ENCODE peak calls at places on chromosome 21, in eight cellular contexts. One of them, this sample, is unnamed.
A peak's percentile ranks its signal among the peaks of the same experiment; 100 is the strongest.

GRCh38 chr21:38796426-38796825 is 9.3 kb upstream of the ETS2 start:
- DNase-seq in K562: no peak
- DNase-seq in transverse colon: no peak
- DNase-seq in A549: no peak
- DNase-seq in ovary: no peak
- DNase-seq in sigmoid colon: no peak
- DNase-seq in upper lobe of left lung: no peak
- DNase-seq in tibial nerve: no peak
- DNase-seq in this sample: no peak

GRCh38 chr21:15199940-15200339 is 135.1 kb upstream of the NRIP1 start:
- DNase-seq in ovary: no peak
- DNase-seq in K562: no peak
- DNase-seq in A549: no peak
- DNase-seq in sigmoid colon: no peak
- DNase-seq in tibial nerve: no peak
- DNase-seq in transverse colon: no peak
- DNase-seq in upper lobe of left lung: no peak
- DNase-seq in this sample: no peak

GRCh38 chr21:25501996-25502665 is 105.2 kb downstream of the MRPL39 start:
- DNase-seq in ovary: no peak
- DNase-seq in tibial nerve: no peak
- DNase-seq in K562: no peak
- DNase-seq in transverse colon: no peak
- DNase-seq in A549: no peak
- DNase-seq in upper lobe of left lung: no peak
- DNase-seq in sigmoid colon: no peak
- DNase-seq in this sample: no peak

GRCh38 chr21:22575165-22575584 is 1577.0 kb downstream of the NCAM2 start:
- DNase-seq in tibial nerve: no peak
- DNase-seq in ovary: no peak
- DNase-seq in A549: no peak
- DNase-seq in K562: peak; percentile 5
- DNase-seq in transverse colon: no peak
- DNase-seq in sigmoid colon: no peak
- DNase-seq in upper lobe of left lung: no peak
- DNase-seq in this sample: no peak

GRCh38 chr21:35401476-35401875 is 352.4 kb upstream of the RUNX1 start:
- DNase-seq in transverse colon: no peak
- DNase-seq in K562: no peak
- DNase-seq in tibial nerve: no peak
- DNase-seq in upper lobe of left lung: no peak
- DNase-seq in A549: no peak
- DNase-seq in sigmoid colon: no peak
- DNase-seq in ovary: no peak
- DNase-seq in this sample: no peak

GRCh38 chr21:38921511-38922215 is 115.9 kb downstream of the ETS2 start:
- DNase-seq in upper lobe of left lung: no peak
- DNase-seq in ovary: no peak
- DNase-seq in A549: no peak
- DNase-seq in transverse colon: peak; percentile 40
- DNase-seq in sigmoid colon: no peak
- DNase-seq in tibial nerve: no peak
- DNase-seq in K562: no peak
- DNase-seq in this sample: no peak

GRCh38 chr21:26366781-26367180 is 196.2 kb upstream of the APP start:
- DNase-seq in K562: no peak
- DNase-seq in tibial nerve: no peak
- DNase-seq in sigmoid colon: no peak
- DNase-seq in A549: no peak
- DNase-seq in ovary: no peak
- DNase-seq in upper lobe of left lung: no peak
- DNase-seq in transverse colon: no peak
- DNase-seq in this sample: no peak

GRCh38 chr21:15004721-15005370 is 60.0 kb downstream of the NRIP1 start:
- DNase-seq in tibial nerve: no peak
- DNase-seq in ovary: no peak
- DNase-seq in transverse colon: no peak
- DNase-seq in K562: no peak
- DNase-seq in upper lobe of left lung: no peak
- DNase-seq in A549: no peak
- DNase-seq in sigmoid colon: no peak
- DNase-seq in this sample: no peak

GRCh38 chr21:36860736-36861594 is 105.5 kb downstream of the HLCS start:
- DNase-seq in transverse colon: no peak
- DNase-seq in upper lobe of left lung: no peak
- DNase-seq in tibial nerve: no peak
- DNase-seq in sigmoid colon: no peak
- DNase-seq in ovary: no peak
- DNase-seq in A549: no peak
- DNase-seq in K562: peak; percentile 27
- DNase-seq in this sample: no peak

GRCh38 chr21:35984654-35985366 is 75.5 kb downstream of the SETD4 start:
- DNase-seq in transverse colon: no peak
- DNase-seq in sigmoid colon: no peak
- DNase-seq in tibial nerve: no peak
- DNase-seq in A549: no peak
- DNase-seq in upper lobe of left lung: no peak
- DNase-seq in ovary: no peak
- DNase-seq in K562: no peak
- DNase-seq in this sample: no peak

GRCh38 chr21:35043549-35043948 is 5.6 kb downstream of the RUNX1 start:
- DNase-seq in tibial nerve: no peak
- DNase-seq in K562: no peak
- DNase-seq in upper lobe of left lung: no peak
- DNase-seq in transverse colon: no peak
- DNase-seq in A549: no peak
- DNase-seq in ovary: no peak
- DNase-seq in sigmoid colon: no peak
- DNase-seq in this sample: no peak

GRCh38 chr21:23017989-23018388 is 2019.8 kb downstream of the NCAM2 start:
- DNase-seq in K562: no peak
- DNase-seq in sigmoid colon: no peak
- DNase-seq in transverse colon: no peak
- DNase-seq in ovary: no peak
- DNase-seq in A549: no peak
- DNase-seq in upper lobe of left lung: no peak
- DNase-seq in tibial nerve: no peak
- DNase-seq in this sample: no peak

GRCh38 chr21:14527690-14528652 is 18.1 kb downstream of the SAMSN1 start:
- DNase-seq in ovary: no peak
- DNase-seq in tibial nerve: no peak
- DNase-seq in upper lobe of left lung: no peak
- DNase-seq in sigmoid colon: no peak
- DNase-seq in A549: no peak
- DNase-seq in K562: no peak
- DNase-seq in transverse colon: no peak
- DNase-seq in this sample: no peak

GRCh38 chr21:31612889-31613785 is 46.4 kb upstream of the SOD1 start:
- DNase-seq in transverse colon: no peak
- DNase-seq in K562: no peak
- DNase-seq in tibial nerve: no peak
- DNase-seq in sigmoid colon: no peak
- DNase-seq in ovary: no peak
- DNase-seq in A549: no peak
- DNase-seq in upper lobe of left lung: peak; percentile 9
- DNase-seq in this sample: no peak

GRCh38 chr21:35217504-35218060 is 168.5 kb upstream of the RUNX1 start:
- DNase-seq in upper lobe of left lung: no peak
- DNase-seq in tibial nerve: no peak
- DNase-seq in sigmoid colon: no peak
- DNase-seq in K562: no peak
- DNase-seq in A549: peak; percentile 6
- DNase-seq in transverse colon: no peak
- DNase-seq in ovary: no peak
- DNase-seq in this sample: no peak

GRCh38 chr21:34971656-34972055 is 77.4 kb downstream of the RUNX1 start:
- DNase-seq in sigmoid colon: no peak
- DNase-seq in ovary: no peak
- DNase-seq in transverse colon: no peak
- DNase-seq in upper lobe of left lung: no peak
- DNase-seq in tibial nerve: no peak
- DNase-seq in A549: no peak
- DNase-seq in K562: no peak
- DNase-seq in this sample: no peak

GRCh38 chr21:14995695-14996490 is 68.9 kb downstream of the NRIP1 start:
- DNase-seq in ovary: peak; percentile 37
- DNase-seq in sigmoid colon: no peak
- DNase-seq in A549: no peak
- DNase-seq in tibial nerve: no peak
- DNase-seq in upper lobe of left lung: no peak
- DNase-seq in K562: no peak
- DNase-seq in transverse colon: no peak
- DNase-seq in this sample: no peak

GRCh38 chr21:25176637-25177412 is 430.5 kb downstream of the MRPL39 start:
- DNase-seq in ovary: no peak
- DNase-seq in sigmoid colon: no peak
- DNase-seq in A549: no peak
- DNase-seq in upper lobe of left lung: no peak
- DNase-seq in tibial nerve: no peak
- DNase-seq in K562: no peak
- DNase-seq in transverse colon: no peak
- DNase-seq in this sample: no peak

DNA sequence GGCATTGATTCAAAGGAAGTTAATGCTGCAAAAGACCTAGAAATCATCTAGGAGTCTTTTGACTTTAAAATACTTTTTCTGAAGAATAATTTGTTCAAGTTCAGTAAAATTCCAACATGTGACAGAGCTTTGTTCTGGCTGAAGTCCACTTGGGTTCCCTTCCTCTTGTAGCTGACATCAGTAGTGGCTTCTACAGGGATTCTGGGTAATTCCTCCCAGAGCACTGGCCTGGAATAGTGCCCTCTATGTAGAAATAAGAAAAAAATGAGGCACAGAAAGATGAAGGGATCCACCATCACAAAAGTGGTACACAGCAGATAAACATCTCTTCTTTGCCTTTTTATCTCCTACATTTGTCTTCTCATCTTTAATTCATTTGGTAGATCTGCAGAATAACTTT is 548.1 kb downstream of the LTN1 start:
- DNase-seq in transverse colon: no peak
- DNase-seq in K562: no peak
- DNase-seq in ovary: no peak
- DNase-seq in upper lobe of left lung: no peak
- DNase-seq in A549: no peak
- DNase-seq in tibial nerve: no peak
- DNase-seq in sigmoid colon: no peak
- DNase-seq in this sample: no peak
- TF ChIP-seq EP300 in transverse colon: no peak
- TF ChIP-seq EP300 in K562: no peak
- TF ChIP-seq EP300 in ovary: no peak
- TF ChIP-seq EP300 in upper lobe of left lung: no peak
- TF ChIP-seq EP300 in A549: no peak
- TF ChIP-seq EP300 in tibial nerve: no peak
- TF ChIP-seq EP300 in sigmoid colon: no peak
- TF ChIP-seq EP300 in this sample: no peak

DNA sequence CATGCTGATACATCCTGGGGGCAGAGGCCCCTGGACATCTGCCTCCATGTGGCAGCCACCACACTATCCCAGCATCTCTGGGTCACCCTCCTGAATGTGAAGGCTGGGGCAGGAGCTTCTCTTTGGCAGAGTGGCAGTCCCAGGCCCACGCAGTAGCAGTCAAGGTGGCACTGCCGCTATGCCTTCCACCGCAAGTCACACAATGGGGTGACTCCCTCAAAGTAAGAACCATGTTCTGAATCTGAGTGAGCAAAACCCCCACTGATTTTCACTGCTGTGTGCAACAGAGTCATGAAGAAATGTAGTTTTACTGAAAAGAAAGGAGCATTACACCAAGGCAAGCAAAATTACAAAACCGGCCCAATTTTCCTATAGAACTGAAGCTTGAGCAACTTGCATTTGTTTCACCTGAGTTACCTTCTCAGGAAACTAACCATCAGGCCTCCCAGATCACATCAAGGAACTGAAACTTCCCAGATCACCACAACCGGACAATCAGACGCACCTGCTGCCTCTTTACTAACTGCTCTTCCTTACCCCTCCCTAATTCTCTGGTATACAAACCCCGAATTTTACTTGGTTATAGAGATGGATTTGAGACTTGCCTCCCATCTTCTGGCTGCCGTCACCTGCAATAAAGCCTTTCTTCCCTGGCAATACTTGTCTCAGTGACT is 102.6 kb downstream of the PCP4 start:
- DNase-seq in upper lobe of left lung: no peak
- DNase-seq in tibial nerve: no peak
- DNase-seq in transverse colon: no peak
- DNase-seq in K562: no peak
- DNase-seq in A549: no peak
- DNase-seq in sigmoid colon: no peak
- DNase-seq in ovary: no peak
- DNase-seq in this sample: no peak
- H3K4me1 ChIP-seq in upper lobe of left lung: no peaks in the 10 kb centered on the region
- H3K4me1 ChIP-seq in tibial nerve: no peaks in the 10 kb centered on the region
- H3K4me1 ChIP-seq in transverse colon: no peaks in the 10 kb centered on the region
- H3K4me1 ChIP-seq in K562: no peaks in the 10 kb centered on the region
- H3K4me1 ChIP-seq in A549: no peaks in the 10 kb centered on the region
- H3K4me1 ChIP-seq in sigmoid colon: peaks cover 6% of the 10 kb centered on the region
- H3K4me1 ChIP-seq in ovary: no peaks in the 10 kb centered on the region
- H3K4me1 ChIP-seq in this sample: no peaks in the 10 kb centered on the region

GRCh38 chr21:33212159-33212851 is 17.4 kb upstream of the IFNAR2 start:
- DNase-seq in upper lobe of left lung: no peak
- DNase-seq in A549: no peak
- DNase-seq in tibial nerve: no peak
- DNase-seq in transverse colon: no peak
- DNase-seq in sigmoid colon: no peak
- DNase-seq in ovary: no peak
- DNase-seq in K562: no peak
- DNase-seq in this sample: no peak
- TF ChIP-seq EP300 in upper lobe of left lung: no peak
- TF ChIP-seq EP300 in A549: no peak
- TF ChIP-seq EP300 in tibial nerve: no peak
- TF ChIP-seq EP300 in transverse colon: no peak
- TF ChIP-seq EP300 in sigmoid colon: no peak
- TF ChIP-seq EP300 in ovary: no peak
- TF ChIP-seq EP300 in K562: no peak
- TF ChIP-seq EP300 in this sample: no peak

DNA sequence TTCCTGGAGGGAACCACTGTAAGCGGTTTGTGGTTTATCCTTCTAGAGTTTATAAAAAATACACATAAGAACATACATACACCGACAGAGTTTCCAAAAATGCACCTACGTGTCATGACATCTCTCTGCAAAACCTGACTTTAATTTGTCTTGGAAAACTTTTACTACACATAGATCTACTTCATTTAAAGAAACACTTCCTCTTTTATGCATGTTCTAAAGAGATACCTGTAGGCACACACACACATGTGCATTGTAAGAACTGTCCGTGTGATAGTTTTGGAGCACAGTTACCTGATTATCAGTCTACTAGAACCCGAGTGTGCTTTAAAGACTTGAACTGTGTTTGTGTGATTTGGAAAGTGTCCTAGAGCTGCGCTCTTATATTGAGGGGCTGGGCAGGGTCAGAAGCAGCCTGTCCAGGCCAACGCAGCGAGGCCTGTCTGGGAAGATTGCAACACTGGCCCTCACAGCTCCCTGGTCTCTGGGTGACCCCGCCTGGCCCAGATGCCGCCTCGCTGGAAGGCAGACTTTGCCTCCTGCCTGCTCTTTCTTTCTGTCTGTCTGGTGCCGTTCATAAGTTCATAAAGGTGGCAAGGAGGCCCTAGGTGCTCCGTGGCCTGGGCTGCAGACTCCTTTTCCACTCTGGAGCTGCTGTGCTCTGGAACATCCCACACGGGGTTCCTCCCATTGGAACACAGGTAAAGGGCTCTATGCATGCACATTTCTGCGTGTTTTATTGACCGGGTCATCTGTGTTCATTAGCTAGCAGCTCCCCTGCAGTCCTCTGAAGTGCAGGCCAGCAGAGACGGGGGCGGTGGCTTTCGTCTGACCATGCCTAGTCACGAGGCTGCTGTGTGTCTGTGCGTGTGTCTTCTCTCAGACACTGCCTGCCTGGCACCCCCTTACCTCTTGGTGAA is 46.3 kb downstream of the AGPAT3 start:
- DNase-seq in transverse colon: no peak
- DNase-seq in tibial nerve: no peak
- DNase-seq in upper lobe of left lung: peak; percentile 83
- DNase-seq in ovary: no peak
- DNase-seq in sigmoid colon: peak; percentile 64
- DNase-seq in K562: no peak
- DNase-seq in A549: no peak
- DNase-seq in this sample: no peak
- H3K4me1 ChIP-seq in transverse colon: peaks cover 6% of the 10 kb centered on the region
- H3K4me1 ChIP-seq in tibial nerve: peaks cover 32% of the 10 kb centered on the region
- H3K4me1 ChIP-seq in upper lobe of left lung: peaks cover 33% of the 10 kb centered on the region
- H3K4me1 ChIP-seq in ovary: no peaks in the 10 kb centered on the region
- H3K4me1 ChIP-seq in sigmoid colon: peaks cover 6% of the 10 kb centered on the region
- H3K4me1 ChIP-seq in K562: peaks cover 43% of the 10 kb centered on the region
- H3K4me1 ChIP-seq in A549: no peaks in the 10 kb centered on the region
- H3K4me1 ChIP-seq in this sample: peaks cover 50% of the 10 kb centered on the region

This sample was measured in stomach.